ENCODE peak calls at places on chromosomes 3 and 15, in five cellular contexts. One of them, this sample, is unnamed.

GRCh38 chr3:129441782-129442181 is 1.8 kb downstream of the IFT122 start:
- DNase-seq in HepG2: no peak
- DNase-seq in HCT116: no peak
- DNase-seq in GM12878: no peak
- DNase-seq in K562: no peak
- DNase-seq in this sample: no peak

GRCh38 chr3:194995334-194995733 is 275.6 kb downstream of the XXYLT1 start:
- DNase-seq in HepG2: peak
- DNase-seq in HCT116: no peak
- DNase-seq in GM12878: no peak
- DNase-seq in K562: no peak
- DNase-seq in this sample: no peak

GRCh38 chr3:9743548-9743947 is 6.2 kb upstream of the OGG1 start:
- DNase-seq in HepG2: no peak
- DNase-seq in HCT116: no peak
- DNase-seq in GM12878: no peak
- DNase-seq in K562: no peak
- DNase-seq in this sample: no peak

GRCh38 chr15:75631935-75632334 is 6.4 kb upstream of the SNUPN start:
- DNase-seq in HepG2: no peak
- DNase-seq in HCT116: no peak
- DNase-seq in GM12878: no peak
- DNase-seq in K562: no peak
- DNase-seq in this sample: no peak

GRCh38 chr3:84717894-84718293 is 240.9 kb upstream of the CADM2 start:
- DNase-seq in HepG2: no peak
- DNase-seq in HCT116: no peak
- DNase-seq in GM12878: no peak
- DNase-seq in K562: no peak
- DNase-seq in this sample: no peak

GRCh38 chr3:1942751-1943150 is 155.9 kb upstream of the CNTN4 start:
- DNase-seq in HepG2: no peak
- DNase-seq in HCT116: no peak
- DNase-seq in GM12878: no peak
- DNase-seq in K562: no peak
- DNase-seq in this sample: no peak

GRCh38 chr3:70064194-70064787 is 64.8 kb downstream of the SAMMSON start:
- DNase-seq in HepG2: peak
- DNase-seq in HCT116: peak
- DNase-seq in GM12878: peak
- DNase-seq in K562: peak
- DNase-seq in this sample: no peak

GRCh38 chr3:3776607-3777006 is 22.6 kb upstream of the LRRN1 start:
- DNase-seq in HepG2: no peak
- DNase-seq in HCT116: no peak
- DNase-seq in GM12878: no peak
- DNase-seq in K562: no peak
- DNase-seq in this sample: no peak

GRCh38 chr3:72336821-72337479 is 511.3 kb downstream of the SHQ1 start:
- DNase-seq in HepG2: no peak
- DNase-seq in HCT116: no peak
- DNase-seq in GM12878: no peak
- DNase-seq in K562: peak
- DNase-seq in this sample: peak

GRCh38 chr3:116897382-116897781 is 187.8 kb downstream of the TUSC7 start:
- DNase-seq in HepG2: no peak
- DNase-seq in HCT116: no peak
- DNase-seq in GM12878: no peak
- DNase-seq in K562: no peak
- DNase-seq in this sample: no peak

GRCh38 chr3:171783086-171783485 is 27.2 kb downstream of the PLD1 start:
- DNase-seq in HepG2: no peak
- DNase-seq in HCT116: no peak
- DNase-seq in GM12878: no peak
- DNase-seq in K562: no peak
- DNase-seq in this sample: no peak

DNA sequence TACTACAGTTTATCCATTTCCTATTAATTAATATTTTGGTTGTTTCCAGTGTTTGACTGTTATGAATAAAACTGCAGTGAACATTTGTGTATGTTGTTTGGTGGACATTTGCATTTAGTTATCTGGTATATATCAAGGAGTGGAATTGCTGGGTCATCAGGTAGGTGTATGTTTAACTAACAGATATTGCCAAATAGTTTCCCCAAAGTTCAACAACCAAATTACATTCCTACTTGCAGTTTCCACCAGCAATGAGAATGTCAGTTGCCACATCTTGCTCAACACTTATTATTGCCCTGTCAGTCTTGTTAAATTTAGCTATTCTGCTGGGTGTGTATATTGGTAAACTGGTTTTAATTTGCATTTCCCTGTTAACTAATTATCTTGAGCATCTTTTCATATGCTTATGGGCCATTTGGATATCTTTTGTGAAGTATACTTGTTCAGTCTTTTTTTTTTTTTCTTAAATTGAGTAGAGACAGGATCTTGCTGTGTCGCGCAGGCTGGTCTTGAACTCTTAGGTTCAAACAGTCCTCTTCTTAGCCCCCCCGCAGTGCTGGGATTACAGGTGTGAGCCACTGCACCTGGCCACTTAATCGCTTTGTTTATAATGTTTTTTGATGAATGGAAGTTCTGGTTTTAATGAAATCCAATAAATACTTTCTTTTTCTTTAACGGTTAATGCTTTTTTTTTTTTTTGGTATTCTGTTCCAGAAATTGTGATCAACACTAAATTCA is 7.9 kb downstream of the FEM1B start:
- DNase-seq in HepG2: peak
- DNase-seq in HCT116: no peak
- DNase-seq in GM12878: no peak
- DNase-seq in K562: no peak
- DNase-seq in this sample: no peak
- H3K9ac ChIP-seq in HepG2: no peak
- H3K9ac ChIP-seq in HCT116: no peak
- H3K9ac ChIP-seq in GM12878: no peak
- H3K9ac ChIP-seq in K562: no peak
- H3K9ac ChIP-seq in this sample: no peak

DNA sequence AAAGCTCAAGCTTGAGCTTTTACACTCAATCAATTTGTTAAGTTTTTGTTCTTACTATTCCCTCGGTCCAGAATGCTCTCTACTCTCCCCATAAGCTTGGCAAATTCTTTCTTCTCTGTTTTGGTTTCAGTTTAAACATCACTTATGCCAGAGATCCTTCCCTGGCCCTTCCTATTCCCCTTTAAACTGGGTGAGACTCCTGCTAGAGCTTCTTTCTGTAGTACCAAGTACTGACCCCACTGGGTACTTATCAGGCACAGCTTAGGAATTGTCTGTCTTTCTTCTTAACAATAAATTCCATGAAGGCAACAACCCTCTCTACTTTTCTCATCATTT is 76.7 kb upstream of the PHLDB2 start:
- DNase-seq in HepG2: no peak
- DNase-seq in HCT116: no peak
- DNase-seq in GM12878: no peak
- DNase-seq in K562: no peak
- DNase-seq in this sample: no peak
- TF ChIP-seq ZNF274 in HepG2: no peak
- TF ChIP-seq ZNF274 in HCT116: no peak
- TF ChIP-seq ZNF274 in GM12878: no peak
- TF ChIP-seq ZNF274 in K562: no peak
- TF ChIP-seq ZNF274 in this sample: no peak

GRCh38 chr3:196662033-196662432 is 22.5 kb downstream of the NRROS start:
- DNase-seq in HepG2: no peak
- DNase-seq in HCT116: no peak
- DNase-seq in GM12878: no peak
- DNase-seq in K562: no peak
- DNase-seq in this sample: no peak
- TF ChIP-seq YY1 in HepG2: no peak
- TF ChIP-seq YY1 in HCT116: no peak
- TF ChIP-seq YY1 in GM12878: no peak
- TF ChIP-seq YY1 in K562: no peak
- TF ChIP-seq YY1 in this sample: no peak

GRCh38 chr3:120472121-120472844 is 21.5 kb upstream of the FSTL1 start:
- DNase-seq in HepG2: no peak
- DNase-seq in HCT116: no peak
- DNase-seq in GM12878: no peak
- DNase-seq in K562: no peak
- DNase-seq in this sample: no peak

GRCh38 chr3:120468635-120469295 is 18.0 kb upstream of the FSTL1 start:
- DNase-seq in HepG2: no peak
- DNase-seq in HCT116: no peak
- DNase-seq in GM12878: no peak
- DNase-seq in K562: no peak
- DNase-seq in this sample: no peak

GRCh38 chr3:120471643-120472042 is 20.9 kb upstream of the FSTL1 start:
- DNase-seq in HepG2: no peak
- DNase-seq in HCT116: no peak
- DNase-seq in GM12878: no peak
- DNase-seq in K562: no peak
- DNase-seq in this sample: no peak

GRCh38 chr3:120470870-120471269 is 20.1 kb upstream of the FSTL1 start:
- DNase-seq in HepG2: no peak
- DNase-seq in HCT116: no peak
- DNase-seq in GM12878: no peak
- DNase-seq in K562: no peak
- DNase-seq in this sample: no peak

DNA sequence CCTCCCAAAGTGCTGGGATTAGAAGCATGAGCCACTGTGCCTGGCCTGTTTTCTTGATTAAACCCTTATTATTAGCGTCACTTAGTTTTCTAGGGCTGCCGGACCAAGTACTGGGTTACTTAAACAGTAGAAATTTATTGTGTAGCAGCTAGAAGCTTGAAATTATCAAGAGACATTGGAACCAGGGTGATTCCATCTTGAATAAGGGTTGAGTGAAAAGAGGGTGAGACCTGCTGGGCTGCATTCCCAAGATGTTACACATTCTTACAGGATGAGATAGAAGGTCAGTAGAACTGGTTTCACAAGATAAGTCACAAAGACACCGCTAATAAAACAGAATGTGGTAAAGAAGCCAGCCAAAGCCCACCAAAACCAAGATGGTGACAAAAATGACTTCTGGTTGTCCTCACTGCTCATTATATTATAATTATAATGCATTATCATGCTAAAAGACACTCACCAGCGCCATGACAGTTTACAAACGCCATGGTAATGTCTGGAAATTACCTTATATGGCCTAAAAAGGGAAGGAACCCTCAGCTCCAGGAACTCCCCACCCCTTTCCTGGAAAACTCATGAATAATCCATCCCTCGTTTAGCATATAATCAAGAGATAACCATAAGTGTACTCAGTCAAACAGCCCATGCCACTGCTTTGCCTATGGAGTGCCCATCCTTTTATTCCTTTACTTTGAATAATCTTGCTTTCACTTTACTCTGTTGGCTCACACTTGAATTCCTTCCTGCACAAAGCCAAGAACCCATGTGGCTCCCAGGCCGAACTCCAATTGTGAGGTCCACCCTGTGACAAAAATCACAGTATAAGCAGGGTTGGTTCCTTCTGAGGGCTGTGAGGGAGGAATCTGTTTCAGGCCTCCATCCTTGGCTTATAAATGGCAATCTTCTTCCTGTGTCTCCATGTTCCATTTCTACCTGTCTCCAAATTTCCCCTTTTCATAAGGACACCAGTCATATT is 18.9 kb upstream of the FSTL1 start:
- DNase-seq in HepG2: no peak
- DNase-seq in HCT116: peak
- DNase-seq in GM12878: no peak
- DNase-seq in K562: no peak
- DNase-seq in this sample: no peak
- H3K9ac ChIP-seq in HepG2: no peak
- H3K9ac ChIP-seq in HCT116: no peak
- H3K9ac ChIP-seq in GM12878: no peak
- H3K9ac ChIP-seq in K562: no peak
- H3K9ac ChIP-seq in this sample: no peak

This sample was measured in NT2/D1.